ENCODE peak calls at places on chromosomes 2 and 18, in four cellular contexts. A is GM12864, L is skeletal muscle cell, M is cardiac septum. K is an unnamed sample.

GRCh38 chr2:10028407-10028987 is 14.9 kb upstream of the KLF11 start:
- DNase-seq in A (no peak), L (no peak), M (no peak), K (peak; percentile 3)

GRCh38 chr2:30266051-30266621 is 34.8 kb downstream of the LBH start:
- DNase-seq in A (no peak), L (no peak), M (no peak), K (no peak)

GRCh38 chr2:104938226-104938941 is 84.5 kb downstream of the POU3F3 start:
- DNase-seq in A (peak; percentile 22), L (no peak), M (no peak), K (no peak)

GRCh38 chr2:240238786-240239185 is 98.3 kb upstream of the OTOS start:
- DNase-seq in A (no peak), L (no peak), M (peak; percentile 4), K (no peak)

GRCh38 chr2:222976521-222977076 is 75.4 kb upstream of the KCNE4 start:
- DNase-seq in A (no peak), L (no peak), M (no peak), K (no peak)

GRCh38 chr2:163401481-163401880 is 334.3 kb downstream of the FIGN start:
- DNase-seq in A (no peak), L (peak; percentile 43), M (no peak), K (no peak)

GRCh38 chr2:127288274-127288673 is 5.7 kb downstream of the ERCC3 start:
- DNase-seq in A (no peak), L (no peak), M (no peak), K (no peak)

GRCh38 chr2:85250045-85250444 is 77.7 kb downstream of the TGOLN2 start:
- DNase-seq in A (no peak), L (no peak), M (no peak), K (no peak)

GRCh38 chr2:53600835-53601234 is 166.8 kb upstream of the CHAC2 start:
- DNase-seq in A (no peak), L (no peak), M (no peak), K (no peak)

GRCh38 chr2:181362561-181362960 is 94.6 kb upstream of the ITGA4 start:
- DNase-seq in A (no peak), L (no peak), M (no peak), K (no peak)

GRCh38 chr2:239411117-239411516 is 10.3 kb upstream of the HDAC4 start:
- DNase-seq in A (no peak), L (no peak), M (peak; percentile 31), K (no peak)

GRCh38 chr2:61220768-61221167 is 58.8 kb downstream of the C2orf74 start:
- DNase-seq in A (no peak), L (peak; percentile 19), M (no peak), K (no peak)

GRCh38 chr18:60146220-60146960 is 226.2 kb downstream of the MC4R start:
- DNase-seq in A (no peak), L (peak; percentile 57), M (no peak), K (no peak)

GRCh38 chr2:230226090-230226551 is 585 bp downstream of the SP140 start:
- DNase-seq in A (peak; percentile 78), L (no peak), M (no peak), K (no peak)

GRCh38 chr2:233360771-233361176 is 6.5 kb downstream of the DGKD start:
- DNase-seq in A (no peak), L (no peak), M (no peak), K (no peak)

GRCh38 chr2:216057688-216058193 is 23.9 kb downstream of the PECR start:
- DNase-seq in A (peak; percentile 86), L (peak; percentile 45), M (no peak), K (no peak)

GRCh38 chr2:135985018-135985825 is at the start of gene DARS1:
- DNase-seq in A (peak; percentile 67), L (peak; percentile 88), M (peak; percentile 95), K (peak; percentile 76)

GRCh38 chr2:215060851-215061541 is 77.4 kb downstream of the ABCA12 start:
- DNase-seq in A (no peak), L (no peak), M (no peak), K (no peak)

GRCh38 chr2:161400076-161400475 is 16.0 kb upstream of the TBR1 start:
- DNase-seq in A (no peak), L (no peak), M (no peak), K (no peak)

GRCh38 chr18:33839452-33840225 is 261.6 kb downstream of the ASXL3 start:
- DNase-seq in A (peak; percentile 13), L (no peak), M (no peak), K (no peak)

GRCh38 chr2:18883626-18884456 is 294.5 kb upstream of the NT5C1B start:
- DNase-seq in A (no peak), L (peak; percentile 25), M (no peak), K (no peak)

GRCh38 chr18:62964432-62964831 is 249.1 kb downstream of the PHLPP1 start:
- DNase-seq in A (no peak), L (no peak), M (no peak), K (no peak)

K was measured in GF-D8.